ENCODE peak calls at places on chromosomes 13 and 19, in ten cellular contexts. T is SK-N-SH, Z is cardiac muscle cell, R is heart left ventricle, O is nephron progenitor cell, U is lower lobe of right lung, I is RWPE1, C is fibroblast of pulmonary artery, M is MM.1S, P is upper lobe of left lung. Y is an unnamed sample.

GRCh38 chr13:99760456-99760855 is 211.1 kb downstream of the ZIC5 start:
- DNase-seq in T (no peak), Z (no peak), R (no peak), O (no peak), U (no peak), I (no peak), C (no peak), M (no peak), P (no peak), Y (no peak)

GRCh38 chr13:33971305-33971819 is 153.4 kb downstream of the RFC3 start:
- DNase-seq in T (no peak), Z (no peak), R (no peak), O (no peak), U (no peak), I (no peak), C (no peak), M (no peak), P (no peak), Y (no peak)

GRCh38 chr13:97189943-97190342 is 32.2 kb upstream of the MBNL2 start:
- DNase-seq in T (no peak), Z (no peak), R (no peak), O (no peak), U (no peak), I (no peak), C (no peak), M (no peak), P (peak; percentile 29), Y (no peak)

GRCh38 chr13:27379694-27380596 is 44.5 kb upstream of the GTF3A start:
- DNase-seq in T (peak; percentile 69), Z (peak; percentile 62), R (no peak), O (peak; percentile 83), U (no peak), I (peak; percentile 38), C (peak; percentile 44), M (peak; percentile 6), P (peak; percentile 44), Y (peak; percentile 38)

GRCh38 chr19:6484831-6485230 is 3.2 kb upstream of the DENND1C start:
- DNase-seq in T (no peak), Z (no peak), R (no peak), O (no peak), U (no peak), I (no peak), C (no peak), M (no peak), P (no peak), Y (no peak)

GRCh38 chr13:109510036-109510435 is 276.3 kb downstream of the IRS2 start:
- DNase-seq in T (no peak), Z (no peak), R (no peak), O (no peak), U (no peak), I (no peak), C (no peak), M (no peak), P (no peak), Y (no peak)

GRCh38 chr19:56601375-56601774 is 6.3 kb downstream of the ZNF71 start:
- DNase-seq in T (no peak), Z (no peak), R (no peak), O (no peak), U (no peak), I (no peak), C (no peak), M (no peak), P (no peak), Y (no peak)

GRCh38 chr19:39839678-39840327 is 5.8 kb upstream of the DYRK1B start:
- DNase-seq in T (no peak), Z (no peak), R (no peak), O (no peak), U (no peak), I (no peak), C (no peak), M (no peak), P (no peak), Y (no peak)

GRCh38 chr19:41696402-41697197 is 8.5 kb upstream of the CEACAM7 start:
- DNase-seq in T (no peak), Z (peak; percentile 7), R (no peak), O (peak; percentile 10), U (no peak), I (no peak), C (peak; percentile 3), M (no peak), P (no peak), Y (no peak)

GRCh38 chr19:47049307-47049700 is 880 bp upstream of the TMEM160 start:
- DNase-seq in T (no peak), Z (peak; percentile 54), R (no peak), O (no peak), U (no peak), I (no peak), C (peak; percentile 25), M (no peak), P (no peak), Y (peak; percentile 72)

GRCh38 chr19:16660763-16661479 is at the start of gene TMEM38A:
- DNase-seq in T (peak; percentile 84), Z (peak; percentile 9), R (peak; percentile 61), O (peak; percentile 60), U (peak; percentile 65), I (peak; percentile 55), C (no peak), M (peak; percentile 44), P (peak; percentile 91), Y (no peak)

GRCh38 chr13:36244073-36244472 is 29.7 kb upstream of the SOHLH2 start:
- DNase-seq in T (no peak), Z (no peak), R (no peak), O (no peak), U (no peak), I (no peak), C (no peak), M (no peak), P (no peak), Y (no peak)

GRCh38 chr19:873084-874019 is 13.9 kb downstream of the CFD start:
- DNase-seq in T (peak; percentile 68), Z (peak; percentile 80), R (no peak), O (no peak), U (peak; percentile 77), I (peak; percentile 76), C (peak; percentile 26), M (peak; percentile 48), P (peak; percentile 81), Y (peak; percentile 70)

GRCh38 chr13:114043421-114044053 is 69.7 kb upstream of the C13orf46 start:
- DNase-seq in T (peak; percentile 83), Z (peak; percentile 96), R (peak; percentile 74), O (no peak), U (peak; percentile 74), I (no peak), C (peak; percentile 84), M (no peak), P (peak; percentile 77), Y (no peak)

GRCh38 chr13:48448963-48449614 is 36.2 kb upstream of the LPAR6 start:
- DNase-seq in T (no peak), Z (peak; percentile 83), R (no peak), O (no peak), U (no peak), I (peak; percentile 14), C (peak; percentile 89), M (no peak), P (no peak), Y (peak; percentile 50)

GRCh38 chr13:20411638-20412342 is 113.9 kb downstream of the CRYL1 start:
- DNase-seq in T (no peak), Z (no peak), R (no peak), O (no peak), U (no peak), I (no peak), C (no peak), M (peak; percentile 26), P (no peak), Y (no peak)

DNA sequence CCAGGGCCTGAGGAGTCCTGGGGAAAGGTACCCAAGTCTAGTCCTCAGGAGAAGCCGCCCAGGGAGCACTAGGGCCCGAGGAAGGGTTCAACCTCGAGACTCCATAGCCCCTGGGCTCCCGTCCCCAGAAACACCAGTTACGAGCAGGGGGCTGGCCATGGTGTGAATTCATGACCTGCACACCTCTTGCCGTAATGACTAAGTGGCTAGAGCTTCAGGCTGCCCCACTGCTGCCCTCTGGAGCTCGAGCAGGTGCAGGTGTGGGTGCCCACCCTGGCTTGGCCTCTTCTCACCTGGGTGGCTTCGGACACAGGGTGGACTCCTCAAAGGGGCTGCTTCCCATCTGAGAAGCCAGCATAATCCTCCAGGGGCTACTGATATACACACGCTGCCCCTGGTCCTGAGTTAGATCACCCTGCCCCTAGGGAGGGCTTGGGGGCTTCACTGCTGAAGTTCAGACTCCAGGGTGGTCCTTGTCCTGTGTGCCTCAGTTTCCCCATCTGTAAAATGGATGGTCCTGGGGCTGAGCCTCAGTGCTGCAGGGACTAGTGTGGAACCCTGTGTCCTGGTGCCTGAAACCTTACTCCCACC is 13.6 kb downstream of the SPC24 start:
- DNase-seq in T (no peak), Z (no peak), R (no peak), O (no peak), U (no peak), I (no peak), C (no peak), M (no peak), P (no peak), Y (no peak)
- TF ChIP-seq CTCF in T (peak; percentile 20), Z (no peak), R (no peak), O (no peak), U (peak; percentile 20), I (no peak), C (no peak), M (no peak), P (no peak), Y (no peak)

GRCh38 chr13:90968510-90968909 is 379.0 kb upstream of the MIR17HG start:
- DNase-seq in T (peak; percentile 38), Z (peak; percentile 35), R (no peak), O (peak; percentile 28), U (no peak), I (peak; percentile 16), C (peak; percentile 10), M (no peak), P (no peak), Y (no peak)
- TF ChIP-seq CTCF in T (peak; percentile 46), Z (peak; percentile 52), R (no peak), O (peak; percentile 35), U (peak; percentile 22), I (peak; percentile 39), C (peak; percentile 22), M (peak; percentile 27), P (peak; percentile 11), Y (no peak)

GRCh38 chr19:13299838-13300237 is 149.6 kb downstream of the IER2 start:
- DNase-seq in T (no peak), Z (no peak), R (no peak), O (no peak), U (no peak), I (no peak), C (no peak), M (no peak), P (no peak), Y (no peak)
- TF ChIP-seq CTCF in T (no peak), Z (no peak), R (no peak), O (no peak), U (no peak), I (no peak), C (no peak), M (no peak), P (no peak), Y (no peak)

DNA sequence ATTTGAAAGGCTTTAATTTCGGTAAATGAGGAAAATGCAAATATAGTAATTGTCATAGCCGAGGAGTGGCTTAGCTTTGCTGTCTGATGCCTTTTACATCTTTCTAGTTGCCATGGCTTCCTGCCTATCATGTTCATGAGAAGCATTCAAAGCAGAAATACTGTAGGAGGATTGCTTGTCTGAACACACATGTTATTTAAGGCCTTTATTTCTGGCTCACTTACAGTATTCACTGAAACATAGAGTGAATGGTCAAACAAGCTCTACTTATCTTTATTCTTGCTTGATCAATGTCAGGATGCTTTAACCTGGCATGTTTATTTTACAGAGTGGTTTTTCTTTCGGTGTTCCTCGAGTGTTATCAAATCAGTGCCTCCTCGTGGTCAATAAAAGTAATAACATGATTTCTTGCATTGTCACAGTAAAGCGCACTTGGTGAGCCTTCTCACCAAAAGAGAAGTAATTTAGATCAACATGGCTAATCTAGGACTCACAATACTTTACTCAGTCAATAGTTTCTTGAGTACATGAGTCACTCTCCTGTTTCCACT is 73.5 kb upstream of the PCDH17 start:
- DNase-seq in T (peak; percentile 2), Z (peak; percentile 0), R (no peak), O (no peak), U (no peak), I (no peak), C (peak; percentile 11), M (peak; percentile 43), P (no peak), Y (no peak)
- TF ChIP-seq CTCF in T (peak; percentile 58), Z (no peak), R (peak; percentile 10), O (peak; percentile 41), U (no peak), I (no peak), C (peak; percentile 22), M (peak; percentile 38), P (no peak), Y (no peak)

Y was measured in HFFc6.